ENCODE peak calls at places on chromosomes 3 and 15, in six cellular contexts. D is NCI-H748 treated with DMSO at 0.1 percent for 48 hours; C is sciatic nerve; R is type B pancreatic cell; G is AG20443; K is activated gamma-delta T cell treated with anti-CD3 and anti-CD28 coated beads, Interleukin-2, amount 50 U/mL, for 16 hours. F is an unnamed sample.

GRCh38 chr15:46410681-46411080 is 775.9 kb downstream of the SQOR start:
- DNase-seq in K (no peak), D (no peak), G (no peak), R (no peak), C (no peak), F (no peak)

GRCh38 chr3:34377961-34378360 is 579.5 kb downstream of the PDCD6IP start:
- DNase-seq in G (no peak), K (no peak), D (no peak), R (no peak), C (no peak), F (no peak)

GRCh38 chr15:57994468-57995154 is 70.9 kb downstream of the ALDH1A2 start:
- DNase-seq in C (no peak), K (no peak), D (peak), G (no peak), R (no peak), F (no peak)

GRCh38 chr3:39593341-39593740 is 125.9 kb downstream of the MOBP start:
- DNase-seq in R (no peak), K (no peak), G (no peak), D (no peak), C (no peak), F (no peak)

GRCh38 chr3:14377838-14378169 is 24.6 kb upstream of the SLC6A6 start:
- DNase-seq in R (no peak), D (no peak), K (peak), C (no peak), G (no peak), F (peak)

GRCh38 chr3:197501879-197502620 is 53.7 kb downstream of the BDH1 start:
- DNase-seq in D (no peak), C (no peak), R (no peak), G (peak), K (no peak), F (peak)

GRCh38 chr3:134380249-134380648 is 6.0 kb upstream of the AMOTL2 start:
- DNase-seq in R (no peak), K (no peak), G (no peak), D (no peak), C (no peak), F (no peak)

GRCh38 chr3:65858749-65859148 is 180.0 kb downstream of the MAGI1 start:
- DNase-seq in R (no peak), K (no peak), D (no peak), C (no peak), G (no peak), F (no peak)

GRCh38 chr3:51622868-51623267 is 48.2 kb upstream of the TEX264 start:
- DNase-seq in D (no peak), G (peak), R (no peak), C (no peak), K (no peak), F (no peak)

GRCh38 chr15:31487811-31488436 is 161.3 kb downstream of the KLF13 start:
- DNase-seq in C (no peak), R (peak), K (no peak), G (peak), D (no peak), F (no peak)

GRCh38 chr15:69075467-69075866 is 61.0 kb downstream of the NOX5 start:
- DNase-seq in G (no peak), C (no peak), R (no peak), D (no peak), K (no peak), F (no peak)

GRCh38 chr15:39579487-39580116 is 1.3 kb upstream of the THBS1 start:
- DNase-seq in D (no peak), K (no peak), R (no peak), G (peak), C (peak), F (no peak)

GRCh38 chr3:49198161-49198560 is 26.8 kb downstream of the KLHDC8B start:
- DNase-seq in D (no peak), R (no peak), K (no peak), C (no peak), G (no peak), F (no peak)

GRCh38 chr3:40885423-40885822 is 313.9 kb upstream of the CTNNB1 start:
- DNase-seq in C (no peak), D (no peak), K (no peak), G (no peak), R (no peak), F (no peak)

GRCh38 chr3:119636194-119636593 is 24.2 kb downstream of the POPDC2 start:
- DNase-seq in D (no peak), C (no peak), K (no peak), G (no peak), R (no peak), F (no peak)

GRCh38 chr3:178078933-178079332 is 457.3 kb upstream of the KCNMB2 start:
- DNase-seq in D (no peak), K (no peak), C (no peak), G (peak), R (no peak), F (no peak)

GRCh38 chr3:15959434-15959811 is 161.6 kb upstream of the ANKRD28 start:
- DNase-seq in K (no peak), G (no peak), R (no peak), C (no peak), D (no peak), F (no peak)

GRCh38 chr3:47846880-47847248 is 43.9 kb downstream of the DHX30 start:
- DNase-seq in R (no peak), G (no peak), C (no peak), K (no peak), D (no peak), F (no peak)

GRCh38 chr3:38019658-38020341 is 9.6 kb downstream of the PLCD1 start:
- DNase-seq in K (no peak), R (no peak), D (no peak), G (no peak), C (peak), F (no peak)

GRCh38 chr3:134334231-134334900 is 39.9 kb downstream of the AMOTL2 start:
- DNase-seq in G (peak), K (no peak), D (no peak), R (no peak), C (peak), F (no peak)

GRCh38 chr3:53216723-53217122 is 39.1 kb downstream of the TKT start:
- DNase-seq in R (no peak), C (no peak), D (no peak), K (no peak), G (no peak), F (no peak)

GRCh38 chr15:91099616-91100560 is at the start of gene SV2B:
- DNase-seq in C (peak), K (peak), D (peak), R (no peak), G (peak), F (peak)

GRCh38 chr3:171505822-171506333 is 45.7 kb upstream of the TNIK start:
- DNase-seq in C (no peak), D (no peak), K (no peak), R (no peak), G (no peak), F (no peak)

GRCh38 chr3:32577621-32578556 is 7.2 kb upstream of the DYNC1LI1 start:
- DNase-seq in R (no peak), C (no peak), K (no peak), D (no peak), G (peak), F (no peak)

GRCh38 chr15:79116771-79117170 is 26.2 kb upstream of the RASGRF1 start:
- DNase-seq in G (no peak), K (no peak), C (no peak), R (no peak), D (no peak), F (no peak)

GRCh38 chr3:22245122-22245521 is 494.1 kb upstream of the ZNF385D start:
- DNase-seq in R (no peak), K (no peak), G (peak), C (peak), D (no peak), F (no peak)

GRCh38 chr15:74889390-74889881 is 406 bp upstream of the MPI start:
- DNase-seq in C (peak), R (no peak), K (no peak), G (peak), D (no peak), F (no peak)

GRCh38 chr3:155086041-155086440 is 5.9 kb downstream of the MME start:
- DNase-seq in K (no peak), R (no peak), G (no peak), D (no peak), C (no peak), F (no peak)

GRCh38 chr3:190076601-190077444 is 43.9 kb downstream of the P3H2 start:
- DNase-seq in C (no peak), K (no peak), R (no peak), D (no peak), G (peak), F (no peak)

GRCh38 chr15:40054056-40054745 is 15.2 kb upstream of the SRP14 start:
- DNase-seq in G (no peak), D (no peak), R (peak), C (no peak), K (no peak), F (no peak)

GRCh38 chr15:66477011-66477410 is 20.6 kb downstream of the SNAPC5 start:
- DNase-seq in C (no peak), R (no peak), G (no peak), K (no peak), D (no peak), F (no peak)

GRCh38 chr3:132554437-132554836 is 42.6 kb upstream of the ACKR4 start:
- DNase-seq in R (no peak), G (no peak), C (no peak), D (peak), K (no peak), F (no peak)

GRCh38 chr3:149207475-149207874 is 14.2 kb downstream of the CP start:
- DNase-seq in G (no peak), K (no peak), D (no peak), R (no peak), C (no peak), F (no peak)

GRCh38 chr3:176430244-176430893 is 766.9 kb downstream of the TBL1XR1 start:
- DNase-seq in D (peak), C (no peak), K (no peak), R (no peak), G (peak), F (no peak)

GRCh38 chr15:100902436-100903190 is 16.5 kb upstream of the LRRK1 start:
- DNase-seq in R (no peak), K (no peak), C (peak), G (peak), D (no peak), F (no peak)

GRCh38 chr15:50116477-50116876 is 2.6 kb downstream of the ATP8B4 start:
- DNase-seq in R (no peak), D (no peak), K (no peak), G (peak), C (no peak), F (no peak)

F was measured in stimulated activated effector memory CD8-positive, alpha-beta T cell treated with anti-CD3 and anti-CD28 coated beads, Interleukin-12 subunit alpha, Interleukin-12 subunit beta, amount 100 ng/mL, for 72 hours.